ENCODE peak calls at places on chromosomes 1 and 21, in eight cellular contexts. T, R, U, Z, G, H, V and C are unnamed samples.

GRCh38 chr1:179187043-179187442 is 42.4 kb downstream of the ABL2 start:
- DNase-seq in U (no peak), T (no peak), H (no peak), R (no peak), V (no peak), G (no peak), Z (no peak), C (no peak)

GRCh38 chr1:73100216-73100615 is 817.9 kb upstream of the NEGR1 start:
- DNase-seq in U (no peak), Z (no peak), H (no peak), G (no peak), R (no peak), V (no peak), T (no peak), C (no peak)

GRCh38 chr1:31783846-31784245 is 19.7 kb upstream of the ADGRB2 start:
- DNase-seq in V (no peak), H (no peak), R (no peak), Z (peak), G (no peak), T (no peak), U (no peak), C (no peak)

GRCh38 chr1:226893936-226894335 is 23.5 kb downstream of the PSEN2 start:
- DNase-seq in G (no peak), T (no peak), Z (peak), V (no peak), H (no peak), R (no peak), U (no peak), C (no peak)

GRCh38 chr21:41823906-41824305 is 55.2 kb downstream of the PRDM15 start:
- DNase-seq in U (no peak), V (no peak), H (no peak), G (no peak), R (no peak), T (no peak), Z (no peak), C (no peak)

GRCh38 chr1:65009724-65010420 is 43.5 kb upstream of the JAK1 start:
- DNase-seq in G (no peak), V (no peak), H (no peak), T (no peak), U (no peak), R (no peak), Z (no peak), C (no peak)

GRCh38 chr1:210726621-210727020 is 397.9 kb downstream of the HHAT start:
- DNase-seq in U (peak), H (no peak), T (no peak), R (no peak), Z (no peak), G (no peak), V (peak), C (peak)

GRCh38 chr21:14886001-14886400 is 178.8 kb downstream of the NRIP1 start:
- DNase-seq in G (no peak), T (no peak), R (no peak), Z (no peak), H (no peak), U (no peak), V (no peak), C (no peak)

GRCh38 chr1:28509705-28510349 is 4.0 kb downstream of the RCC1 start:
- DNase-seq in U (no peak), G (no peak), H (no peak), V (no peak), T (no peak), Z (peak), R (no peak), C (no peak)

GRCh38 chr1:211944733-211945500 is 90.4 kb downstream of the INTS7 start:
- DNase-seq in T (no peak), H (no peak), V (no peak), G (no peak), U (no peak), Z (no peak), R (no peak), C (no peak)

GRCh38 chr1:69913967-69914366 is 291.4 kb downstream of the LRRC40 start:
- DNase-seq in Z (no peak), R (no peak), T (no peak), G (peak), U (no peak), H (no peak), V (no peak), C (no peak)

GRCh38 chr1:17653728-17654351 is 101.3 kb upstream of the ACTL8 start:
- DNase-seq in Z (no peak), G (no peak), U (peak), V (peak), H (peak), T (peak), R (no peak), C (peak)

GRCh38 chr1:78047631-78048030 is 1.9 kb downstream of the GIPC2 start:
- DNase-seq in G (no peak), H (no peak), T (no peak), R (no peak), V (no peak), Z (no peak), U (no peak), C (no peak)

GRCh38 chr1:157831968-157832626 is 9.5 kb downstream of the CD5L start:
- DNase-seq in Z (no peak), H (no peak), G (no peak), V (no peak), T (no peak), U (no peak), R (no peak), C (no peak)

GRCh38 chr1:151013518-151013917 is 5.3 kb downstream of the PRUNE1 start:
- DNase-seq in Z (no peak), G (no peak), H (no peak), U (no peak), T (peak), R (no peak), V (no peak), C (no peak)

GRCh38 chr1:178774263-178774662 is 49.2 kb downstream of the RALGPS2 start:
- DNase-seq in G (no peak), U (no peak), V (no peak), H (peak), R (no peak), Z (no peak), T (peak), C (no peak)

GRCh38 chr1:20847619-20848080 is 60.5 kb upstream of the HP1BP3 start:
- DNase-seq in G (no peak), V (no peak), Z (no peak), R (no peak), T (no peak), H (no peak), U (no peak), C (no peak)

GRCh38 chr1:180236698-180237509 is 6.8 kb downstream of the LHX4 start:
- DNase-seq in G (no peak), Z (peak), U (no peak), H (no peak), T (no peak), V (no peak), R (no peak), C (no peak)

GRCh38 chr1:27755286-27755685 is 17.7 kb upstream of the STX12 start:
- DNase-seq in G (no peak), V (no peak), U (no peak), R (no peak), T (no peak), H (no peak), Z (no peak), C (no peak)

GRCh38 chr1:236603896-236604217 is 459 bp downstream of the HEATR1 start:
- DNase-seq in T (no peak), U (no peak), H (no peak), R (no peak), Z (no peak), G (no peak), V (no peak), C (no peak)

GRCh38 chr1:225447649-225448048 is 19.8 kb upstream of the LBR start:
- DNase-seq in Z (peak), H (no peak), U (no peak), R (no peak), V (no peak), G (no peak), T (peak), C (no peak)

GRCh38 chr1:59415876-59416275 is 119.0 kb downstream of the FGGY start:
- DNase-seq in T (no peak), U (no peak), H (no peak), Z (no peak), V (no peak), G (no peak), R (no peak), C (no peak)

GRCh38 chr1:150514913-150515327 is 632 bp upstream of the FALEC start:
- DNase-seq in U (no peak), G (no peak), T (no peak), V (no peak), R (no peak), H (no peak), Z (no peak), C (no peak)

GRCh38 chr1:16122916-16123315 is 33.0 kb downstream of the EPHA2 start:
- DNase-seq in G (peak), V (no peak), Z (peak), T (no peak), H (no peak), R (no peak), U (peak), C (no peak)

GRCh38 chr21:46323227-46323709 is 402 bp downstream of the C21orf58 start:
- DNase-seq in R (no peak), U (no peak), G (no peak), V (no peak), H (no peak), Z (no peak), T (no peak), C (no peak)

GRCh38 chr1:68145418-68146126 is 86.8 kb downstream of the WLS start:
- DNase-seq in T (no peak), U (no peak), H (no peak), G (no peak), Z (no peak), V (no peak), R (no peak), C (no peak)

GRCh38 chr1:229410692-229411433 is 23.0 kb downstream of the ACTA1 start:
- DNase-seq in G (peak), V (peak), R (no peak), H (no peak), U (no peak), T (peak), Z (no peak), C (no peak)

GRCh38 chr1:202656951-202657646 is 53.2 kb downstream of the SYT2 start:
- DNase-seq in G (no peak), T (no peak), U (no peak), Z (no peak), V (no peak), H (no peak), R (no peak), C (no peak)

GRCh38 chr21:29870814-29871213 is 69.0 kb downstream of the GRIK1 start:
- DNase-seq in Z (no peak), U (no peak), V (no peak), G (no peak), R (no peak), H (no peak), T (no peak), C (no peak)

GRCh38 chr1:205365945-205366463 is 9.3 kb upstream of the KLHDC8A start:
- DNase-seq in H (no peak), V (no peak), R (no peak), G (no peak), U (no peak), Z (no peak), T (peak), C (no peak)

GRCh38 chr1:71695820-71696219 is 586.5 kb downstream of the NEGR1 start:
- DNase-seq in V (no peak), Z (no peak), U (no peak), H (no peak), R (no peak), T (no peak), G (no peak), C (no peak)

GRCh38 chr1:19468397-19468956 is 16.9 kb downstream of the CAPZB start:
- DNase-seq in H (peak), R (no peak), G (no peak), Z (no peak), U (no peak), V (peak), T (no peak), C (no peak)

GRCh38 chr1:160565568-160565967 is 13.7 kb downstream of the CD84 start:
- DNase-seq in R (no peak), T (no peak), G (no peak), H (no peak), V (no peak), Z (no peak), U (no peak), C (no peak)

GRCh38 chr1:109993885-109994284 is 9.3 kb downstream of the AHCYL1 start:
- DNase-seq in H (no peak), G (no peak), V (no peak), R (no peak), Z (no peak), T (peak), U (no peak), C (no peak)

GRCh38 chr1:119799599-119800177 is 11.6 kb downstream of the REG4 start:
- DNase-seq in T (no peak), U (no peak), R (no peak), Z (no peak), H (no peak), V (no peak), G (no peak), C (no peak)

GRCh38 chr1:182054698-182055326 is 6.7 kb downstream of the ZNF648 start:
- DNase-seq in G (no peak), T (peak), R (peak), Z (no peak), H (peak), U (peak), V (no peak), C (no peak)

GRCh38 chr1:62184291-62184690 is 10.4 kb upstream of the L1TD1 start:
- DNase-seq in V (no peak), H (no peak), T (no peak), U (no peak), Z (no peak), G (no peak), R (no peak), C (no peak)